ENCODE peak calls at places on chromosomes 12 and 14, in five cellular contexts. One of them, this sample, is unnamed.

GRCh38 chr14:32394038-32394437 is 64.9 kb downstream of the AKAP6 start:
- DNase-seq in H1: no peak
- DNase-seq in neuronal stem cell: no peak
- DNase-seq in mesendoderm: no peak
- DNase-seq in H9: no peak
- DNase-seq in this sample: no peak

GRCh38 chr14:96095058-96095457 is 55.9 kb downstream of the C14orf132 start:
- DNase-seq in H1: no peak
- DNase-seq in neuronal stem cell: no peak
- DNase-seq in mesendoderm: no peak
- DNase-seq in H9: no peak
- DNase-seq in this sample: no peak

GRCh38 chr14:42407153-42407552 is 800.5 kb downstream of the LRFN5 start:
- DNase-seq in H1: no peak
- DNase-seq in neuronal stem cell: no peak
- DNase-seq in mesendoderm: no peak
- DNase-seq in H9: no peak
- DNase-seq in this sample: no peak

GRCh38 chr12:54411398-54412241 is 7.4 kb downstream of the ITGA5 start:
- DNase-seq in H1: peak; percentile 67
- DNase-seq in neuronal stem cell: no peak
- DNase-seq in mesendoderm: no peak
- DNase-seq in H9: peak; percentile 76
- DNase-seq in this sample: peak; percentile 96

GRCh38 chr14:104425171-104425681 is 154.3 kb upstream of the C14orf180 start:
- DNase-seq in H1: no peak
- DNase-seq in neuronal stem cell: no peak
- DNase-seq in mesendoderm: no peak
- DNase-seq in H9: no peak
- DNase-seq in this sample: no peak

GRCh38 chr12:119375619-119376018 is 41.1 kb downstream of the CCDC60 start:
- DNase-seq in H1: no peak
- DNase-seq in neuronal stem cell: no peak
- DNase-seq in mesendoderm: no peak
- DNase-seq in H9: no peak
- DNase-seq in this sample: no peak

GRCh38 chr12:109082751-109083150 is 10.5 kb downstream of the ALKBH2 start:
- DNase-seq in H1: no peak
- DNase-seq in neuronal stem cell: no peak
- DNase-seq in mesendoderm: no peak
- DNase-seq in H9: no peak
- DNase-seq in this sample: no peak

GRCh38 chr14:85421166-85421877 is 108.6 kb upstream of the FLRT2 start:
- DNase-seq in H1: no peak
- DNase-seq in neuronal stem cell: no peak
- DNase-seq in mesendoderm: no peak
- DNase-seq in H9: no peak
- DNase-seq in this sample: peak; percentile 83

GRCh38 chr14:96167224-96168148 is 37.2 kb upstream of the BDKRB2 start:
- DNase-seq in H1: no peak
- DNase-seq in neuronal stem cell: no peak
- DNase-seq in mesendoderm: peak; percentile 40
- DNase-seq in H9: peak; percentile 14
- DNase-seq in this sample: peak; percentile 95

GRCh38 chr14:66395300-66395699 is 90.9 kb upstream of the CCDC196 start:
- DNase-seq in H1: no peak
- DNase-seq in neuronal stem cell: no peak
- DNase-seq in mesendoderm: peak; percentile 29
- DNase-seq in H9: no peak
- DNase-seq in this sample: no peak

GRCh38 chr12:79933043-79933442 is 1.9 kb downstream of the PPP1R12A start:
- DNase-seq in H1: no peak
- DNase-seq in neuronal stem cell: no peak
- DNase-seq in mesendoderm: no peak
- DNase-seq in H9: no peak
- DNase-seq in this sample: no peak

GRCh38 chr12:69105101-69105613 is 134.2 kb upstream of the CPSF6 start:
- DNase-seq in H1: no peak
- DNase-seq in neuronal stem cell: no peak
- DNase-seq in mesendoderm: no peak
- DNase-seq in H9: no peak
- DNase-seq in this sample: no peak

GRCh38 chr14:54712371-54712998 is 145.6 kb downstream of the SAMD4A start:
- DNase-seq in H1: no peak
- DNase-seq in neuronal stem cell: no peak
- DNase-seq in mesendoderm: no peak
- DNase-seq in H9: no peak
- DNase-seq in this sample: peak; percentile 59

GRCh38 chr14:92922883-92923743 is at the start of gene CHGA:
- DNase-seq in H1: peak; percentile 94
- DNase-seq in neuronal stem cell: peak; percentile 82
- DNase-seq in mesendoderm: peak; percentile 78
- DNase-seq in H9: peak; percentile 82
- DNase-seq in this sample: peak; percentile 20

GRCh38 chr12:44381341-44381740 is 494.8 kb downstream of the NELL2 start:
- DNase-seq in H1: no peak
- DNase-seq in neuronal stem cell: no peak
- DNase-seq in mesendoderm: no peak
- DNase-seq in H9: no peak
- DNase-seq in this sample: no peak
- H2BK120ac ChIP-seq in H1: no peak overlapping the region
- H2BK120ac ChIP-seq in neuronal stem cell: no peak overlapping the region
- H2BK120ac ChIP-seq in mesendoderm: no peak overlapping the region
- H2BK120ac ChIP-seq in H9: no peak overlapping the region
- H2BK120ac ChIP-seq in this sample: no peak overlapping the region

GRCh38 chr12:3078086-3078820 is 1.1 kb downstream of the TSPAN9 start:
- DNase-seq in H1: no peak
- DNase-seq in neuronal stem cell: no peak
- DNase-seq in mesendoderm: peak; percentile 54
- DNase-seq in H9: peak; percentile 48
- DNase-seq in this sample: no peak

GRCh38 chr12:3076730-3077571 is at the start of gene TSPAN9:
- DNase-seq in H1: peak; percentile 75
- DNase-seq in neuronal stem cell: peak; percentile 71
- DNase-seq in mesendoderm: peak; percentile 45
- DNase-seq in H9: peak; percentile 82
- DNase-seq in this sample: peak; percentile 48

GRCh38 chr12:3075315-3075714 is 1.9 kb upstream of the TSPAN9 start:
- DNase-seq in H1: no peak
- DNase-seq in neuronal stem cell: no peak
- DNase-seq in mesendoderm: no peak
- DNase-seq in H9: peak; percentile 28
- DNase-seq in this sample: no peak

GRCh38 chr12:3073438-3074255 is 3.5 kb upstream of the TSPAN9 start:
- DNase-seq in H1: peak; percentile 96
- DNase-seq in neuronal stem cell: peak; percentile 81
- DNase-seq in mesendoderm: peak; percentile 83
- DNase-seq in H9: peak; percentile 93
- DNase-seq in this sample: peak; percentile 92

GRCh38 chr12:3077572-3078081 is 448 bp downstream of the TSPAN9 start:
- DNase-seq in H1: peak; percentile 65
- DNase-seq in neuronal stem cell: no peak
- DNase-seq in mesendoderm: no peak
- DNase-seq in H9: peak; percentile 39
- DNase-seq in this sample: peak; percentile 45
- H2BK120ac ChIP-seq in H1: no peak overlapping the region
- H2BK120ac ChIP-seq in neuronal stem cell: no peak overlapping the region
- H2BK120ac ChIP-seq in mesendoderm: no peak overlapping the region
- H2BK120ac ChIP-seq in H9: no peak overlapping the region
- H2BK120ac ChIP-seq in this sample: no peak overlapping the region

GRCh38 chr12:97552410-97553050 is 89.9 kb downstream of the RMST start:
- DNase-seq in H1: no peak
- DNase-seq in neuronal stem cell: no peak
- DNase-seq in mesendoderm: no peak
- DNase-seq in H9: no peak
- DNase-seq in this sample: no peak
- H2BK120ac ChIP-seq in H1: no peak overlapping the region
- H2BK120ac ChIP-seq in neuronal stem cell: no peak overlapping the region
- H2BK120ac ChIP-seq in mesendoderm: no peak overlapping the region
- H2BK120ac ChIP-seq in H9: no peak overlapping the region
- H2BK120ac ChIP-seq in this sample: no peak overlapping the region

GRCh38 chr12:89829434-89829975 is 120.9 kb upstream of the ATP2B1 start:
- DNase-seq in H1: no peak
- DNase-seq in neuronal stem cell: no peak
- DNase-seq in mesendoderm: peak; percentile 88
- DNase-seq in H9: no peak
- DNase-seq in this sample: no peak

GRCh38 chr12:89836026-89836425 is 127.4 kb upstream of the ATP2B1 start:
- DNase-seq in H1: no peak
- DNase-seq in neuronal stem cell: no peak
- DNase-seq in mesendoderm: peak; percentile 45
- DNase-seq in H9: no peak
- DNase-seq in this sample: peak; percentile 4

GRCh38 chr12:89831696-89832095 is 123.1 kb upstream of the ATP2B1 start:
- DNase-seq in H1: no peak
- DNase-seq in neuronal stem cell: no peak
- DNase-seq in mesendoderm: no peak
- DNase-seq in H9: no peak
- DNase-seq in this sample: no peak

GRCh38 chr12:89833337-89834252 is 125.0 kb upstream of the ATP2B1 start:
- DNase-seq in H1: no peak
- DNase-seq in neuronal stem cell: no peak
- DNase-seq in mesendoderm: no peak
- DNase-seq in H9: no peak
- DNase-seq in this sample: peak; percentile 11

GRCh38 chr12:89832336-89832735 is 123.7 kb upstream of the ATP2B1 start:
- DNase-seq in H1: no peak
- DNase-seq in neuronal stem cell: no peak
- DNase-seq in mesendoderm: no peak
- DNase-seq in H9: no peak
- DNase-seq in this sample: no peak
- H2BK120ac ChIP-seq in H1: no peak overlapping the region
- H2BK120ac ChIP-seq in neuronal stem cell: no peak overlapping the region
- H2BK120ac ChIP-seq in mesendoderm: no peak overlapping the region
- H2BK120ac ChIP-seq in H9: no peak overlapping the region
- H2BK120ac ChIP-seq in this sample: no peak overlapping the region

GRCh38 chr14:63730659-63731058 is 2.8 kb upstream of the SGPP1 start:
- DNase-seq in H1: no peak
- DNase-seq in neuronal stem cell: no peak
- DNase-seq in mesendoderm: no peak
- DNase-seq in H9: no peak
- DNase-seq in this sample: no peak

GRCh38 chr14:63725786-63726185 is 2.1 kb downstream of the SGPP1 start:
- DNase-seq in H1: no peak
- DNase-seq in neuronal stem cell: no peak
- DNase-seq in mesendoderm: no peak
- DNase-seq in H9: no peak
- DNase-seq in this sample: peak; percentile 5

GRCh38 chr14:63726499-63726898 is 1.4 kb downstream of the SGPP1 start:
- DNase-seq in H1: no peak
- DNase-seq in neuronal stem cell: no peak
- DNase-seq in mesendoderm: no peak
- DNase-seq in H9: no peak
- DNase-seq in this sample: no peak

GRCh38 chr14:63727736-63728728 is at the start of gene SGPP1:
- DNase-seq in H1: peak; percentile 78
- DNase-seq in neuronal stem cell: peak; percentile 65
- DNase-seq in mesendoderm: peak; percentile 80
- DNase-seq in H9: peak; percentile 79
- DNase-seq in this sample: peak; percentile 55

GRCh38 chr14:63727231-63727735 is 582 bp downstream of the SGPP1 start:
- DNase-seq in H1: no peak
- DNase-seq in neuronal stem cell: no peak
- DNase-seq in mesendoderm: peak; percentile 53
- DNase-seq in H9: peak; percentile 48
- DNase-seq in this sample: peak; percentile 46
- H2BK120ac ChIP-seq in H1: no peak overlapping the region
- H2BK120ac ChIP-seq in neuronal stem cell: no peak overlapping the region
- H2BK120ac ChIP-seq in mesendoderm: no peak overlapping the region
- H2BK120ac ChIP-seq in H9: no peak overlapping the region
- H2BK120ac ChIP-seq in this sample: peak overlapping the region; percentile 37

GRCh38 chr12:63045020-63045860 is 105.8 kb downstream of the AVPR1A start:
- DNase-seq in H1: no peak
- DNase-seq in neuronal stem cell: no peak
- DNase-seq in mesendoderm: peak; percentile 86
- DNase-seq in H9: no peak
- DNase-seq in this sample: peak; percentile 56
- H2BK120ac ChIP-seq in H1: no peak overlapping the region
- H2BK120ac ChIP-seq in neuronal stem cell: no peak overlapping the region
- H2BK120ac ChIP-seq in mesendoderm: no peak overlapping the region
- H2BK120ac ChIP-seq in H9: no peak overlapping the region
- H2BK120ac ChIP-seq in this sample: peak overlapping the region; percentile 36

GRCh38 chr12:32039341-32039740 is 67.3 kb upstream of the BICD1 start:
- DNase-seq in H1: no peak
- DNase-seq in neuronal stem cell: no peak
- DNase-seq in mesendoderm: peak; percentile 79
- DNase-seq in H9: no peak
- DNase-seq in this sample: peak; percentile 20

GRCh38 chr12:32036477-32037263 is 70.0 kb upstream of the BICD1 start:
- DNase-seq in H1: no peak
- DNase-seq in neuronal stem cell: no peak
- DNase-seq in mesendoderm: no peak
- DNase-seq in H9: no peak
- DNase-seq in this sample: no peak

GRCh38 chr12:32043928-32044549 is 62.6 kb upstream of the BICD1 start:
- DNase-seq in H1: no peak
- DNase-seq in neuronal stem cell: no peak
- DNase-seq in mesendoderm: peak; percentile 48
- DNase-seq in H9: peak; percentile 57
- DNase-seq in this sample: no peak

GRCh38 chr12:32039917-32040575 is 66.6 kb upstream of the BICD1 start:
- DNase-seq in H1: no peak
- DNase-seq in neuronal stem cell: no peak
- DNase-seq in mesendoderm: peak; percentile 89
- DNase-seq in H9: no peak
- DNase-seq in this sample: no peak
- H2BK120ac ChIP-seq in H1: no peak overlapping the region
- H2BK120ac ChIP-seq in neuronal stem cell: no peak overlapping the region
- H2BK120ac ChIP-seq in mesendoderm: peak overlapping the region; percentile 82
- H2BK120ac ChIP-seq in H9: no peak overlapping the region
- H2BK120ac ChIP-seq in this sample: no peak overlapping the region

GRCh38 chr12:49189731-49190314 is 943 bp upstream of the TUBA1A start:
- DNase-seq in H1: no peak
- DNase-seq in neuronal stem cell: no peak
- DNase-seq in mesendoderm: no peak
- DNase-seq in H9: no peak
- DNase-seq in this sample: no peak
- H2BK120ac ChIP-seq in H1: peak overlapping the region; percentile 61
- H2BK120ac ChIP-seq in neuronal stem cell: no peak overlapping the region
- H2BK120ac ChIP-seq in mesendoderm: no peak overlapping the region
- H2BK120ac ChIP-seq in H9: no peak overlapping the region
- H2BK120ac ChIP-seq in this sample: peak overlapping the region; percentile 53

DNA sequence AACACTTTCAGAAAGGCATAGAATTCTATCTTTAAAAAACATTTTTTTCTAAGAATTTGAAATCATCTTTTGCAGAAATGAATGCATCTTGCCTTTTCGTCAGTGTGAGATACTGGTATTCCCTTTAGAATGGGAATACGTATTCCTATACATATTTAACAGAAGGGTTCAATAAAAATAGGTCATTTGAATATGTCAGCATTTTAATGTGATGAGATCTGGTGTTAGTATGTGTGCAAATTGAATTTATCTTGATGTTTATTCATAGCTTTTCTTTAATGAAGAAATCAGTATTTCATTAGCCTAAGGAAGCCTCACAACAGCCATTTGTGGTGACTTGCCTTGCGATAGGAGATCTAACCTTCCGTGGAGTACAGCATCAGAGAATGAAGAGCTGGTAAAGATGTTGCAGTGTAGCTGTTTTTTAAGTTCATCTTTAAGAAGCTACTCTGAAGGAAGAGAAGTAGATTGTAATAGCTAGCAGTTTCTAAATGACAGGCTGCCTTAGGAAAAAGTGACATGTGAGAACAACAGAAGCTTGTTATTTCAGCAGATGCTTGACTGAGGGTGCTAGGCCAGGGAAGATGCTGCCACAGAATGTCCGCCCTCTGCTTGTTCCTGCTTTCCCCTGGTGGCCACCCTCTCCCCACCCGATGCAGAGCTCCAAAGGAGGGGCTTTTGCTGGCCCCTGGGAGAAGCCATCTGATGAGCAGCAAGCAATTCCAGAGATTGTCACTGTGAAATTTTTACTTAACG is 44.4 kb downstream of the WDR20 start:
- DNase-seq in H1: no peak
- DNase-seq in neuronal stem cell: no peak
- DNase-seq in mesendoderm: no peak
- DNase-seq in H9: no peak
- DNase-seq in this sample: no peak
- H2BK120ac ChIP-seq in H1: no peak overlapping the region
- H2BK120ac ChIP-seq in neuronal stem cell: no peak overlapping the region
- H2BK120ac ChIP-seq in mesendoderm: no peak overlapping the region
- H2BK120ac ChIP-seq in H9: no peak overlapping the region
- H2BK120ac ChIP-seq in this sample: no peak overlapping the region

This sample was measured in IMR-90.